ENCODE peak calls at places on chromosome 6, in six cellular contexts. E is astrocyte of the spinal cord; C is activated naive CD8-positive, alpha-beta T cell treated with anti-CD3 and anti-CD28 coated beads, Interleukin-2, amount 50 U/mL, for 24 hours; W is germinal center; D is iris pigment epithelial cell; B is effector memory CD4-positive, alpha-beta T cell. Z is an unnamed sample.

GRCh38 chr6:71649893-71650292 is 236.5 kb upstream of the RIMS1 start:
- DNase-seq in D (no peak), C (no peak), E (no peak), B (no peak), W (no peak), Z (no peak)

GRCh38 chr6:170134077-170135040 is 156.5 kb downstream of the DLL1 start:
- DNase-seq in B (no peak), C (no peak), D (no peak), W (no peak), E (no peak), Z (peak)

GRCh38 chr6:87340230-87340629 is 4.4 kb upstream of the C6orf163 start:
- DNase-seq in E (no peak), B (no peak), W (no peak), D (no peak), C (no peak), Z (no peak)

GRCh38 chr6:124190256-124190655 is 386.6 kb downstream of the NKAIN2 start:
- DNase-seq in E (no peak), D (no peak), W (no peak), C (no peak), B (no peak), Z (no peak)

GRCh38 chr6:8059129-8059528 is 5.1 kb downstream of the BLOC1S5 start:
- DNase-seq in B (no peak), C (no peak), D (peak), E (peak), W (no peak), Z (no peak)

GRCh38 chr6:19830171-19830570 is 7.0 kb upstream of the ID4 start:
- DNase-seq in E (no peak), C (no peak), D (no peak), W (no peak), B (no peak), Z (no peak)

GRCh38 chr6:93323630-93324029 is 95.7 kb downstream of the EPHA7 start:
- DNase-seq in C (no peak), E (no peak), B (no peak), W (no peak), D (no peak), Z (no peak)

GRCh38 chr6:81751388-81752083 is 945 bp downstream of the TENT5A start:
- DNase-seq in B (peak), C (peak), E (peak), D (peak), W (peak), Z (peak)

GRCh38 chr6:158389188-158389919 is 77.1 kb downstream of the TULP4 start:
- DNase-seq in B (no peak), C (no peak), W (no peak), D (peak), E (no peak), Z (no peak)

GRCh38 chr6:53986165-53986720 is 125.0 kb upstream of the MLIP start:
- DNase-seq in D (peak), C (peak), E (peak), W (peak), B (no peak), Z (no peak)

GRCh38 chr6:20092071-20092566 is 120.2 kb downstream of the MBOAT1 start:
- DNase-seq in B (no peak), C (no peak), W (peak), E (peak), D (peak), Z (no peak)

GRCh38 chr6:137802408-137803182 is 64.5 kb upstream of the TNFAIP3 start:
- DNase-seq in B (no peak), C (no peak), D (no peak), E (no peak), W (no peak), Z (no peak)

GRCh38 chr6:8437813-8438212 is 2.5 kb upstream of the SLC35B3 start:
- DNase-seq in D (no peak), C (no peak), E (no peak), B (no peak), W (no peak), Z (no peak)

GRCh38 chr6:163387317-163387716 is 27.2 kb upstream of the QKI start:
- DNase-seq in W (no peak), D (no peak), E (no peak), C (no peak), B (no peak), Z (no peak)

GRCh38 chr6:98828991-98829411 is 5.4 kb upstream of the POU3F2 start:
- DNase-seq in B (no peak), D (no peak), W (no peak), E (no peak), C (no peak), Z (no peak)

GRCh38 chr6:153096031-153096430 is 35.1 kb downstream of the RGS17 start:
- DNase-seq in B (no peak), C (no peak), E (peak), W (no peak), D (no peak), Z (no peak)

GRCh38 chr6:46454691-46455090 is 36.6 kb downstream of the RCAN2 start:
- DNase-seq in E (no peak), C (no peak), D (no peak), B (no peak), W (no peak), Z (no peak)

GRCh38 chr6:17096076-17096475 is 5.8 kb upstream of the STMND1 start:
- DNase-seq in C (no peak), E (peak), W (no peak), B (no peak), D (no peak), Z (no peak)

GRCh38 chr6:157443066-157443800 is 62.2 kb downstream of the ZDHHC14 start:
- DNase-seq in E (peak), B (no peak), D (peak), C (no peak), W (no peak), Z (no peak)

Z was measured in activated CD8-positive, alpha-beta memory T cell treated with anti-CD3 and anti-CD28 coated beads, Interleukin-2, amount 50 U/mL, for 48 hours.